ENCODE peak calls at places on chromosomes 7 and 10, in ten cellular contexts. One of them, this sample, is unnamed. For H3K4me1, the result is how much of the 10 kb centered on the place peaks cover.

GRCh38 chr10:63105811-63106755 is 27.0 kb upstream of the NRBF2 start:
- DNase-seq in left ventricle myocardium inferior: peak
- DNase-seq in kidney: no peak
- DNase-seq in PC-3: peak
- DNase-seq in naive thymus-derived CD4-positive, alpha-beta T cell: no peak
- DNase-seq in cardiac muscle cell: peak
- DNase-seq in aorta: peak
- DNase-seq in GM23248: peak
- DNase-seq in CD8-positive, alpha-beta memory T cell: no peak
- DNase-seq in mesendoderm: no peak
- DNase-seq in this sample: peak

GRCh38 chr10:43407148-43407575 is 1.8 kb downstream of the HNRNPF start:
- DNase-seq in left ventricle myocardium inferior: peak
- DNase-seq in cardiac muscle cell: peak
- DNase-seq in GM23248: peak
- DNase-seq in CD8-positive, alpha-beta memory T cell: peak
- DNase-seq in mesendoderm: peak
- DNase-seq in PC-3: peak
- DNase-seq in aorta: peak
- DNase-seq in kidney: peak
- DNase-seq in naive thymus-derived CD4-positive, alpha-beta T cell: peak
- DNase-seq in this sample: peak

GRCh38 chr10:95178266-95178665 is 15.8 kb upstream of the ACSM6 start:
- DNase-seq in aorta: no peak
- DNase-seq in GM23248: no peak
- DNase-seq in cardiac muscle cell: no peak
- DNase-seq in left ventricle myocardium inferior: no peak
- DNase-seq in mesendoderm: no peak
- DNase-seq in PC-3: no peak
- DNase-seq in kidney: no peak
- DNase-seq in CD8-positive, alpha-beta memory T cell: no peak
- DNase-seq in naive thymus-derived CD4-positive, alpha-beta T cell: no peak
- DNase-seq in this sample: no peak

GRCh38 chr10:5532231-5532605 is 7.5 kb downstream of the CALML3 start:
- DNase-seq in PC-3: no peak
- DNase-seq in mesendoderm: no peak
- DNase-seq in kidney: peak
- DNase-seq in naive thymus-derived CD4-positive, alpha-beta T cell: no peak
- DNase-seq in aorta: peak
- DNase-seq in cardiac muscle cell: no peak
- DNase-seq in CD8-positive, alpha-beta memory T cell: no peak
- DNase-seq in GM23248: no peak
- DNase-seq in left ventricle myocardium inferior: no peak
- DNase-seq in this sample: peak

GRCh38 chr7:38978474-38978873 is 765 bp downstream of the POU6F2 start:
- DNase-seq in PC-3: no peak
- DNase-seq in left ventricle myocardium inferior: no peak
- DNase-seq in kidney: no peak
- DNase-seq in naive thymus-derived CD4-positive, alpha-beta T cell: no peak
- DNase-seq in CD8-positive, alpha-beta memory T cell: no peak
- DNase-seq in mesendoderm: peak
- DNase-seq in aorta: no peak
- DNase-seq in GM23248: no peak
- DNase-seq in cardiac muscle cell: no peak
- DNase-seq in this sample: no peak

GRCh38 chr10:8182841-8183240 is 128.4 kb downstream of the GATA3 start:
- DNase-seq in PC-3: no peak
- DNase-seq in cardiac muscle cell: no peak
- DNase-seq in CD8-positive, alpha-beta memory T cell: no peak
- DNase-seq in aorta: no peak
- DNase-seq in mesendoderm: no peak
- DNase-seq in GM23248: no peak
- DNase-seq in left ventricle myocardium inferior: no peak
- DNase-seq in naive thymus-derived CD4-positive, alpha-beta T cell: no peak
- DNase-seq in kidney: no peak
- DNase-seq in this sample: no peak

GRCh38 chr10:130910848-130911247 is 400.7 kb downstream of the TCERG1L start:
- DNase-seq in PC-3: no peak
- DNase-seq in naive thymus-derived CD4-positive, alpha-beta T cell: no peak
- DNase-seq in kidney: no peak
- DNase-seq in cardiac muscle cell: no peak
- DNase-seq in left ventricle myocardium inferior: no peak
- DNase-seq in mesendoderm: no peak
- DNase-seq in GM23248: no peak
- DNase-seq in aorta: no peak
- DNase-seq in CD8-positive, alpha-beta memory T cell: no peak
- DNase-seq in this sample: no peak

GRCh38 chr10:108957681-108958080 is 965.6 kb downstream of the XPNPEP1 start:
- DNase-seq in PC-3: peak
- DNase-seq in GM23248: peak
- DNase-seq in kidney: no peak
- DNase-seq in mesendoderm: no peak
- DNase-seq in aorta: no peak
- DNase-seq in naive thymus-derived CD4-positive, alpha-beta T cell: no peak
- DNase-seq in CD8-positive, alpha-beta memory T cell: no peak
- DNase-seq in left ventricle myocardium inferior: no peak
- DNase-seq in cardiac muscle cell: peak
- DNase-seq in this sample: no peak

GRCh38 chr7:76011437-76011836 is 17.0 kb upstream of the TMEM120A start:
- DNase-seq in left ventricle myocardium inferior: peak
- DNase-seq in mesendoderm: no peak
- DNase-seq in kidney: no peak
- DNase-seq in CD8-positive, alpha-beta memory T cell: no peak
- DNase-seq in PC-3: no peak
- DNase-seq in cardiac muscle cell: peak
- DNase-seq in GM23248: peak
- DNase-seq in naive thymus-derived CD4-positive, alpha-beta T cell: no peak
- DNase-seq in aorta: peak
- DNase-seq in this sample: peak

GRCh38 chr10:60271319-60272040 is 118.2 kb downstream of the ANK3 start:
- DNase-seq in cardiac muscle cell: no peak
- DNase-seq in mesendoderm: no peak
- DNase-seq in GM23248: no peak
- DNase-seq in aorta: no peak
- DNase-seq in left ventricle myocardium inferior: no peak
- DNase-seq in kidney: no peak
- DNase-seq in PC-3: no peak
- DNase-seq in CD8-positive, alpha-beta memory T cell: no peak
- DNase-seq in naive thymus-derived CD4-positive, alpha-beta T cell: no peak
- DNase-seq in this sample: no peak

GRCh38 chr7:19400771-19401254 is 255.6 kb upstream of the FERD3L start:
- DNase-seq in cardiac muscle cell: no peak
- DNase-seq in GM23248: no peak
- DNase-seq in PC-3: no peak
- DNase-seq in naive thymus-derived CD4-positive, alpha-beta T cell: no peak
- DNase-seq in CD8-positive, alpha-beta memory T cell: no peak
- DNase-seq in left ventricle myocardium inferior: no peak
- DNase-seq in aorta: no peak
- DNase-seq in kidney: no peak
- DNase-seq in mesendoderm: no peak
- DNase-seq in this sample: no peak

GRCh38 chr7:19405546-19405945 is 260.3 kb upstream of the FERD3L start:
- DNase-seq in CD8-positive, alpha-beta memory T cell: no peak
- DNase-seq in mesendoderm: no peak
- DNase-seq in left ventricle myocardium inferior: no peak
- DNase-seq in GM23248: peak
- DNase-seq in PC-3: peak
- DNase-seq in cardiac muscle cell: peak
- DNase-seq in naive thymus-derived CD4-positive, alpha-beta T cell: no peak
- DNase-seq in aorta: no peak
- DNase-seq in kidney: no peak
- DNase-seq in this sample: no peak

GRCh38 chr7:19401461-19401860 is 256.2 kb upstream of the FERD3L start:
- DNase-seq in aorta: no peak
- DNase-seq in mesendoderm: no peak
- DNase-seq in cardiac muscle cell: no peak
- DNase-seq in CD8-positive, alpha-beta memory T cell: no peak
- DNase-seq in GM23248: no peak
- DNase-seq in naive thymus-derived CD4-positive, alpha-beta T cell: no peak
- DNase-seq in left ventricle myocardium inferior: no peak
- DNase-seq in kidney: no peak
- DNase-seq in PC-3: no peak
- DNase-seq in this sample: no peak

GRCh38 chr7:19404912-19405329 is 259.7 kb upstream of the FERD3L start:
- DNase-seq in naive thymus-derived CD4-positive, alpha-beta T cell: no peak
- DNase-seq in left ventricle myocardium inferior: no peak
- DNase-seq in kidney: no peak
- DNase-seq in mesendoderm: peak
- DNase-seq in GM23248: peak
- DNase-seq in CD8-positive, alpha-beta memory T cell: no peak
- DNase-seq in cardiac muscle cell: peak
- DNase-seq in PC-3: peak
- DNase-seq in aorta: no peak
- DNase-seq in this sample: no peak

DNA sequence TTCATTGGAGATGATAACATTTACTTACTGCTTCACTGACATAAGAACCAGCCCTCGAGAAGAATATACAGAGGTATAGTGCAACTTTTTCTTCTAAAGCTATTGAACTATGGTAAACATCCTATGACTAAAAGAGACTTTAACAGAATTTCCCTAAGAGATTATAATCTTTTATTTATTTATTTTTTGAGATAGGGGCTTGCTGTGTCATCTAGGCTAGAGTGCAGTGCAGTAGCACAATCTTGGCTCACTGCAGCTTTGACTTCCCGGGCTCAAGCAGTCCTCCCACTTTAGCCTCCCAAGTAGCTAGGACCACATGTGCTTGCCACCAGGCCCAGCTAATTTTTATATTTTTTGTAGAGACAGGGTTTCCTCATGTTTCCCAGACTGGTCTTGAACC is 258.5 kb upstream of the FERD3L start:
- DNase-seq in cardiac muscle cell: no peak
- DNase-seq in mesendoderm: no peak
- DNase-seq in GM23248: no peak
- DNase-seq in aorta: no peak
- DNase-seq in naive thymus-derived CD4-positive, alpha-beta T cell: no peak
- DNase-seq in left ventricle myocardium inferior: no peak
- DNase-seq in PC-3: peak
- DNase-seq in CD8-positive, alpha-beta memory T cell: no peak
- DNase-seq in kidney: no peak
- DNase-seq in this sample: no peak
- H3K27ac ChIP-seq in cardiac muscle cell: no peak
- H3K27ac ChIP-seq in mesendoderm: no peak
- H3K27ac ChIP-seq in GM23248: no peak
- H3K27ac ChIP-seq in aorta: no peak
- H3K27ac ChIP-seq in naive thymus-derived CD4-positive, alpha-beta T cell: no peak
- H3K27ac ChIP-seq in left ventricle myocardium inferior: no peak
- H3K27ac ChIP-seq in PC-3: peak
- H3K27ac ChIP-seq in CD8-positive, alpha-beta memory T cell: no peak
- H3K27ac ChIP-seq in kidney: no peak
- H3K27ac ChIP-seq in this sample: no peak

DNA sequence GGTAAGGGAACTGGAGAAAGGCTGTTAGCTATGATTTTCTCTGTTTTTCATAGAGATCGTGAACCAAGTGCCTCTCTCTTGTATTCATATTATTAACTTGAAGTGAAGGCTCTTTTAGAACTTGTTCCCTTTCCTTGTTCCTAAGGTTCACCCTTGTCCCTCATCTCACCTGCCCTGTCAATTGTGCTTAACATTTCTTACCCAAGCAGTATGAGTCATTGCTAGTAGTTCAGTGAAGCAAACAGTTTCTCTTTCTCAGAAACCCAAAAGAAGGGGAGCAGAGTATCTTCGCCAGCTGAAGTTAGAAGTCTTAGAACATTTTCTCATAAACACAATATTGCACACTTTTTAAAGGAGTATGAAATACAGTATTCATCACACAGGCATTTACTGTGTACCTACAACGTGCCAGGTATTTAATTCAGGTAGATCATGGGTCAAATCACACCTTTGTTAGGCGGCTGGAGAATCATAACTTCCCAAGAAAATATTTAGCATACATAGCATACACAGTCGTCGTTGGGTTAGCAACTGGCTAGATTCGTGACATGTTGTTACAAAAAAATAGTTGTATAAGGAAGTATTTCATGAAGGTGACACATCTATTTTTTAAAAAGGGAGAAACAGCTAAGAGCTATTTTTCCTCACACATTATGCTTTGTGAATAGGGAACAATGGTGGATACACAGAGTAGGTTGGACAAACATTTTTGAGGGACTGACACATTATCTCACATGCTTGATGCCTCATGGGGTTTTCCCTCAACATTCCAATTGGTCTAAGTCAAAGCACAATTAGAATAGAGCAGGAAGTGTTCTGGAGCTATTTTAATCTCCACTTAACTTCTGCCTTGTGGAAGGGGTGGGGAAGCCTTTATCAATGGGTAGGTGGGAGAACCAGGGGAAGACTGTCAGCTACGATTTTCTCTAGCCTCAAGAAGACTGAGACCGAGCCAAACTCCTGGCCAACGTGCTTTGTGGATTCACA is 13.2 kb downstream of the HDAC9 start:
- DNase-seq in mesendoderm: peak
- DNase-seq in left ventricle myocardium inferior: no peak
- DNase-seq in aorta: no peak
- DNase-seq in PC-3: peak
- DNase-seq in cardiac muscle cell: peak
- DNase-seq in CD8-positive, alpha-beta memory T cell: no peak
- DNase-seq in kidney: no peak
- DNase-seq in GM23248: peak
- DNase-seq in naive thymus-derived CD4-positive, alpha-beta T cell: no peak
- DNase-seq in this sample: no peak
- H3K4me1 ChIP-seq in mesendoderm: under half
- H3K4me1 ChIP-seq in left ventricle myocardium inferior: half or more
- H3K4me1 ChIP-seq in aorta: under half
- H3K4me1 ChIP-seq in PC-3: under half
- H3K4me1 ChIP-seq in cardiac muscle cell: under half
- H3K4me1 ChIP-seq in CD8-positive, alpha-beta memory T cell: under half
- H3K4me1 ChIP-seq in kidney: under half
- H3K4me1 ChIP-seq in GM23248: half or more
- H3K4me1 ChIP-seq in naive thymus-derived CD4-positive, alpha-beta T cell: under half
- H3K4me1 ChIP-seq in this sample: under half

DNA sequence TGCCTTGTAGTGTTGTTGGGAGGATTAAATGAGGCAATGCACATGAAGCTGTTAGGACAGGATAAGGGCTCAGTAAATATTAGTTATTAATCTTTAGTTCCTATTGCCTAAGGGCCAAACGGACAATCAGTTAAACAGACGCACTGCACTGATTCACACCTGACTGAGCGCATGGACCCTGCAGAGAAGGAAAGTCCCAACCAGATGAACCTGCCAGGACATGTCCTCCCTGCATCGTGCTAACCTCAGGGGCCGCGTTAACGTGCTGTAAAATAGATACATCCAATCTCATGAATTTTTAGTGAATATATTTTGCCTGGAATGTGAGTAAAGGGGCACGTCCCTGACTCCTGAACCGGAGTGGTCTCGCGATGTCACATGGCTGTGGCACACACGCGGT is 12.4 kb downstream of the ADARB2 start:
- DNase-seq in naive thymus-derived CD4-positive, alpha-beta T cell: no peak
- DNase-seq in mesendoderm: no peak
- DNase-seq in aorta: no peak
- DNase-seq in PC-3: no peak
- DNase-seq in kidney: no peak
- DNase-seq in cardiac muscle cell: no peak
- DNase-seq in GM23248: no peak
- DNase-seq in CD8-positive, alpha-beta memory T cell: no peak
- DNase-seq in left ventricle myocardium inferior: no peak
- DNase-seq in this sample: no peak
- H3K4me3 ChIP-seq in naive thymus-derived CD4-positive, alpha-beta T cell: no peak
- H3K4me3 ChIP-seq in mesendoderm: no peak
- H3K4me3 ChIP-seq in aorta: no peak
- H3K4me3 ChIP-seq in PC-3: no peak
- H3K4me3 ChIP-seq in kidney: no peak
- H3K4me3 ChIP-seq in cardiac muscle cell: no peak
- H3K4me3 ChIP-seq in GM23248: no peak
- H3K4me3 ChIP-seq in CD8-positive, alpha-beta memory T cell: no peak
- H3K4me3 ChIP-seq in left ventricle myocardium inferior: no peak
- H3K4me3 ChIP-seq in this sample: no peak

GRCh38 chr10:122159159-122159970 is 111.7 kb upstream of the BTBD16 start:
- DNase-seq in naive thymus-derived CD4-positive, alpha-beta T cell: no peak
- DNase-seq in cardiac muscle cell: no peak
- DNase-seq in GM23248: no peak
- DNase-seq in mesendoderm: peak
- DNase-seq in CD8-positive, alpha-beta memory T cell: no peak
- DNase-seq in left ventricle myocardium inferior: no peak
- DNase-seq in aorta: no peak
- DNase-seq in kidney: no peak
- DNase-seq in PC-3: no peak
- DNase-seq in this sample: no peak
- H3K27ac ChIP-seq in naive thymus-derived CD4-positive, alpha-beta T cell: no peak
- H3K27ac ChIP-seq in cardiac muscle cell: no peak
- H3K27ac ChIP-seq in GM23248: no peak
- H3K27ac ChIP-seq in mesendoderm: no peak
- H3K27ac ChIP-seq in CD8-positive, alpha-beta memory T cell: no peak
- H3K27ac ChIP-seq in left ventricle myocardium inferior: peak
- H3K27ac ChIP-seq in aorta: no peak
- H3K27ac ChIP-seq in kidney: no peak
- H3K27ac ChIP-seq in PC-3: no peak
- H3K27ac ChIP-seq in this sample: no peak

This sample was measured in tibial artery.